ENCODE peak calls at places on chromosomes 13 and 19, in four cellular contexts. Z, S, G and J are unnamed samples.

GRCh38 chr19:35828694-35829301 is 16.2 kb upstream of the PRODH2 start:
- DNase-seq in Z (no peak), S (peak; percentile 48), G (no peak), J (no peak)

GRCh38 chr13:26025196-26025595 is 26.6 kb downstream of the SHISA2 start:
- DNase-seq in Z (no peak), S (no peak), G (no peak), J (no peak)

GRCh38 chr13:105804561-105805190 is 730.8 kb downstream of the EFNB2 start:
- DNase-seq in Z (no peak), S (no peak), G (no peak), J (no peak)

GRCh38 chr13:54563286-54563685 is 1534.7 kb downstream of the OLFM4 start:
- DNase-seq in Z (no peak), S (no peak), G (no peak), J (no peak)

GRCh38 chr13:74229242-74229641 is 95.0 kb upstream of the KLF12 start:
- DNase-seq in Z (no peak), S (no peak), G (no peak), J (no peak)

GRCh38 chr19:54478677-54479266 is 5.7 kb upstream of the CDC42EP5 start:
- DNase-seq in Z (no peak), S (no peak), G (no peak), J (no peak)

GRCh38 chr13:39225860-39226259 is 187.6 kb downstream of the NHLRC3 start:
- DNase-seq in Z (no peak), S (no peak), G (no peak), J (no peak)

GRCh38 chr19:54029930-54030490 is 33.7 kb downstream of the VSTM1 start:
- DNase-seq in Z (peak; percentile 70), S (peak; percentile 25), G (no peak), J (peak; percentile 76)

GRCh38 chr13:105410602-105411001 is 1124.9 kb downstream of the EFNB2 start:
- DNase-seq in Z (no peak), S (peak; percentile 37), G (no peak), J (peak; percentile 75)

GRCh38 chr13:103246581-103247200 is 180.5 kb upstream of the SLC10A2 start:
- DNase-seq in Z (no peak), S (no peak), G (no peak), J (no peak)

GRCh38 chr19:30332445-30333234 is 39.5 kb upstream of the ZNF536 start:
- DNase-seq in Z (no peak), S (no peak), G (no peak), J (no peak)

GRCh38 chr19:5665781-5666513 is 14.4 kb downstream of the MICOS13 start:
- DNase-seq in Z (no peak), S (no peak), G (no peak), J (peak; percentile 15)

GRCh38 chr13:44374348-44374712 is 706 bp downstream of the SERP2 start:
- DNase-seq in Z (no peak), S (no peak), G (no peak), J (no peak)

GRCh38 chr19:34253711-34254551 is 423 bp upstream of the GARRE1 start:
- DNase-seq in Z (peak; percentile 90), S (peak; percentile 85), G (peak; percentile 16), J (peak; percentile 98)

GRCh38 chr19:54138777-54139256 is 1.3 kb downstream of the CNOT3 start:
- DNase-seq in Z (no peak), S (no peak), G (no peak), J (peak; percentile 82)

GRCh38 chr19:3324405-3324856 is 42.0 kb upstream of the NFIC start:
- DNase-seq in Z (no peak), S (peak; percentile 63), G (no peak), J (peak; percentile 91)
- TF ChIP-seq CTCF in Z (peak; percentile 68), S (peak; percentile 58), G (peak; percentile 72), J (peak; percentile 46)

DNA sequence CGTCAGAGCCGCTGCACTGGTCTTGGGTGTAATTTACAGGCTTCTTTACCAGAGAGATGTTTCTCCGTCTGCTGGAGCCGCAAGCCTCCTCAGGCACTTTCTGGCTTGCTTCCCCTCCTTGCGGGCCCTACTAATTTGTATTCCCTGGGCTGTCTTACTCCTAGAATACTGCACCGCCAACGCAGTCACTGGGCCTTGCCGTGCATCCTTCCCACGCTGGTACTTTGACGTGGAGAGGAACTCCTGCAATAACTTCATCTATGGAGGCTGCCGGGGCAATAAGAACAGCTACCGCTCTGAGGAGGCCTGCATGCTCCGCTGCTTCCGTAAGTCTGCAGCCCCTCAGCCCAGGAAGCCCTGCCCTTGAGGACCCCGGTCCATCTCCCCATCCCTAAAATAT is 14.1 kb upstream of the C19orf33 start:
- DNase-seq in Z (no peak), S (no peak), G (no peak), J (no peak)
- H3K27ac ChIP-seq in Z (no peak overlapping the region), S (no peak overlapping the region), G (no peak overlapping the region), J (no peak overlapping the region)

DNA sequence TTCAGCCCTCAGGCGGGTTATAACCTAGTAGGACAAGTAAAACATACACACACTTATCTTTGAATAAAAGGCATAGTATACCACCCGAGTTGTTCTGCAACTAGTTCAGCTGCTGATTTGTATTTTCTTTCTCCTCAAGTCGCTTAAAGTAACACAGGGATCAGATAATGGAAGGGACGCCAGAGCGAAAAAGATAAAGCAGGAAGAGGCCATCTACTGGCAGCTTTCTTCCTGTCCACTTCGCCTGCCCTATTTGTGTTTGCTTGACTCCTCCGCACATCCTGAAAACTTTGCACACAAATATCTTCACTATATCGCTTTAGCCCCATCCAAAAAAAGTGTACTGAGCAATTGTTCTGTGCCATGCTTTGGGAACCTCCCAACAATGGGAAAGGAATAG is 238.0 kb upstream of the SOX21 start:
- DNase-seq in Z (no peak), S (no peak), G (no peak), J (no peak)
- TF ChIP-seq CTCF in Z (no peak), S (no peak), G (no peak), J (no peak)

GRCh38 chr19:45498411-45499195 is at the start of gene PPM1N:
- DNase-seq in Z (no peak), S (no peak), G (no peak), J (peak; percentile 92)
- H3K27ac ChIP-seq in Z (no peak within 1 kb of the TSS), S (no peak within 1 kb of the TSS), G (no peak within 1 kb of the TSS), J (peak within 1 kb of the TSS; percentile 47)